ENCODE peak calls at places on chromosomes 4 and X, in four cellular contexts. B, O, H and M are unnamed samples.
A peak's percentile ranks its signal among the peaks of the same experiment; 100 is the strongest.

GRCh38 chrX:153922932-153923857 is 2.9 kb downstream of the ARHGAP4 start:
- DNase-seq in B (no peak), O (no peak), H (no peak), M (no peak)

GRCh38 chr4:84995386-84995785 is 28.9 kb upstream of the WDFY3 start:
- DNase-seq in B (no peak), O (no peak), H (no peak), M (no peak)

GRCh38 chr4:3320361-3321023 is 27.7 kb downstream of the RGS12 start:
- DNase-seq in B (no peak), O (no peak), H (no peak), M (no peak)

GRCh38 chr4:165626316-165626715 is 246.7 kb upstream of the TLL1 start:
- DNase-seq in B (no peak), O (no peak), H (no peak), M (no peak)

GRCh38 chr4:80610845-80611244 is 275.3 kb downstream of the CFAP299 start:
- DNase-seq in B (no peak), O (no peak), H (no peak), M (peak; percentile 63)

GRCh38 chrX:150763303-150763797 is 70.2 kb downstream of the MTMR1 start:
- DNase-seq in B (no peak), O (no peak), H (no peak), M (no peak)

GRCh38 chrX:133608406-133608805 is 193.1 kb upstream of the GPC4 start:
- DNase-seq in B (no peak), O (no peak), H (no peak), M (no peak)

GRCh38 chr4:127832585-127832984 is 48.1 kb upstream of the PLK4 start:
- DNase-seq in B (no peak), O (no peak), H (no peak), M (peak; percentile 41)

GRCh38 chr4:168993724-168994510 is 16.1 kb downstream of the CBR4 start:
- DNase-seq in B (no peak), O (no peak), H (no peak), M (no peak)

GRCh38 chr4:65999518-65999871 is 329.2 kb upstream of the EPHA5 start:
- DNase-seq in B (no peak), O (no peak), H (no peak), M (no peak)

GRCh38 chr4:10963958-10964705 is 279.6 kb upstream of the CLNK start:
- DNase-seq in B (no peak), O (no peak), H (no peak), M (no peak)

DNA sequence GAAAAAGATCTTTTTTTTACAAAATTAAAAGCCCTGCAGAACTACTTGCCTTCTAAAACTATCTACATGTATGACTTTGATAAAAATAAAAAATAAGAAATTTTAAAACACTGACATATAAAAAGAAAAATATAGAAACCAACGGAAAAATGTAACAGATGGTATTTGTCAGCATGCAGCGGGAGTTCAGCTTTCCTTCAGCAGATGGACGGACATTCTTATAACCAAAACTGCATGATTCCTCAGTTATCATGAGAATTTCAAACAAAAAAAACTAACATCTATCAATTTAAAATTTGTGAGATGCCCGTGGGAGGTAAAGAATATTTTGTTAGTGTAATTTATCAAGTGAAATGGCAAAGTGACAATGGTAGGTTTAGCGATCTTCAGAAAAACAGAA is 23.2 kb downstream of the RWDD4 start:
- DNase-seq in B (no peak), O (no peak), H (no peak), M (no peak)
- TF ChIP-seq EGR1 in B (no peak), O (no peak), H (no peak), M (no peak)

GRCh38 chr4:139767168-139767567 is 101.5 kb downstream of the MGST2 start:
- DNase-seq in B (no peak), O (no peak), H (no peak), M (no peak)
- TF ChIP-seq EGR1 in B (no peak), O (no peak), H (no peak), M (no peak)

DNA sequence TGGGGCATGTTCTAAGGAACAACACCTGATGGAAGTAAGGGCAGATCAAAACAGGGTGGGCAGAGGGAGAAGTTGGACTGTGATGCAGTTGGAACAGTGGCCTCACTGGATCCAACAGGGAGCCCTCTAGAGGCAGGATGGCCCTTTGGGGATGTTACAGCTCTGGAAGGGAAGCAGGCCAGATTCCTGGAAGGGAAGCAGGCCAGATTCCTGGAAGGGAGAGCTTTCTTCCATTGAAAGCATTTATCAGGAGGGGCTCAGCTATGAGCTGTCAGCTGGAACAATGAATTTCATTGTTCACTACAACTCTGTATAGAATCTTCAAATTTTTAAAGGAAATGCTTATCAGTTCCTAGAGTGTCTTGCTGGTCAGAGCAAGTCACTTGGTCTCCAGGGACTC is 17.7 kb downstream of the IL15 start:
- DNase-seq in B (no peak), O (peak; percentile 69), H (no peak), M (no peak)
- TF ChIP-seq EGR1 in B (no peak), O (no peak), H (no peak), M (no peak)

GRCh38 chr4:118849867-118850812 is 14.2 kb upstream of the SEC24D start:
- DNase-seq in B (no peak), O (no peak), H (no peak), M (no peak)
- TF ChIP-seq EGR1 in B (no peak), O (no peak), H (no peak), M (no peak)

GRCh38 chrX:70960728-70961127 is 29.8 kb upstream of the SLC7A3 start:
- DNase-seq in B (no peak), O (no peak), H (no peak), M (no peak)
- TF ChIP-seq EGR1 in B (no peak), O (no peak), H (no peak), M (no peak)

GRCh38 chrX:71543316-71543715 is 10.4 kb downstream of the OGT start:
- DNase-seq in B (no peak), O (no peak), H (no peak), M (no peak)

GRCh38 chrX:71542825-71543224 is 9.9 kb downstream of the OGT start:
- DNase-seq in B (no peak), O (no peak), H (no peak), M (no peak)

GRCh38 chrX:71540801-71541545 is 8.1 kb downstream of the OGT start:
- DNase-seq in B (no peak), O (no peak), H (no peak), M (no peak)

GRCh38 chrX:71542411-71542810 is 9.5 kb downstream of the OGT start:
- DNase-seq in B (no peak), O (no peak), H (no peak), M (no peak)

GRCh38 chrX:71541546-71542022 is 8.7 kb downstream of the OGT start:
- DNase-seq in B (no peak), O (no peak), H (no peak), M (no peak)
- TF ChIP-seq EGR1 in B (no peak), O (no peak), H (no peak), M (no peak)

DNA sequence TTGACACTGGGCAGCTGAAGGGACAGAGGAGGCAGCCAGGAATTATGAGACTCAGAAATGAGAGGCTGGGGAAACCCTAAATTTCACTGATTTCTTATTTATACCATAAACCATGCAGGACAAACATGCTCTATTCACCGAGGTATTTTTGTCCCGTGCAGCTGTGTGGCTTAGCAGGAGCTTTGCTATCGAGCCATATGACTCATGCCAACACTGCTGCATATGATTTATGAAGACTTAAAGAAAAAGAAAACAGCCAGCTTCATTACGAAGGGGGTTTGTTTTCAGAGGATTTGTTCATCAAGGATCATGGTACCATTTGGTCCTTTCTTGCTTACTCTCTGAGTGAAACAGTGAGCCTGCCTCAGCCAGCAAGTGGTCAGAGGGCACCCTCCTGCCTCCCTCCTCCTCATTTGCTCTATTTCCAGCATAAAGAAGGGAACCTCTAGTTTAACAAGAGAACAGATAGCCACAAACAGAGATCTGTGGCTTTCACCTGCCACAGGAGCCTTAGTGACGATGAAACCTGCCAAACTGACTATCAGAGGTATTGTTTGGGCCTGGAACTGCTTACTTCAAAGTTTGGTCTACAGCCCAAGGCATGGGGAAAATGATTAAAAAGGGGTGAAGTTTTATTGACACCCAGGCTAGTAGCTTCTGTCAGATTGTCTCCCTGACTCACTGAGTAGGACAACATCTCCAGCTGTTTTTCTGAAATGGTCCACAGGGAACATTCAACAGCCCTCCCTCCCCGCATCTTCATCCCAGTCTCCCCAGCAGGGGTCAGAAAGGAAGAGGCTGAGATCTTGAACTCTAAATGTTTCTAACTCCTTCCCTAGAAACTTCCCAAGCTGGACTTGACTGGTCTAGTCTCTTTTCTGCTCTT is 80.1 kb upstream of the MAML3 start:
- DNase-seq in B (no peak), O (no peak), H (no peak), M (no peak)
- TF ChIP-seq EGR1 in B (no peak), O (no peak), H (no peak), M (no peak)